ENCODE peak calls at places on chromosomes 11 and 22, in five cellular contexts. U, A, B, K and T are unnamed samples.

GRCh38 chr22:34599567-34599966 is 466.4 kb upstream of the ISX start:
- DNase-seq in A (no peak), K (no peak), B (no peak), U (no peak), T (no peak)

GRCh38 chr22:25746012-25746373 is 4.0 kb downstream of the MYO18B start:
- DNase-seq in A (no peak), B (no peak), K (peak; percentile 59), U (no peak), T (peak; percentile 9)

GRCh38 chr11:19355601-19356000 is 114.9 kb upstream of the E2F8 start:
- DNase-seq in A (no peak), K (no peak), B (no peak), U (no peak), T (no peak)

GRCh38 chr22:36910461-36910860 is 3.0 kb upstream of the CSF2RB start:
- DNase-seq in K (no peak), A (no peak), B (no peak), U (no peak), T (no peak)

GRCh38 chr11:112401036-112401769 is 140.5 kb upstream of the PLET1 start:
- DNase-seq in B (no peak), U (peak; percentile 7), K (no peak), A (no peak), T (no peak)

GRCh38 chr11:112744041-112744440 is 217.2 kb upstream of the NCAM1 start:
- DNase-seq in B (no peak), U (no peak), K (no peak), A (no peak), T (no peak)

GRCh38 chr22:41891407-41891806 is 23.5 kb downstream of the SHISA8 start:
- DNase-seq in B (no peak), A (no peak), K (no peak), U (no peak), T (no peak)

GRCh38 chr11:64039012-64039665 is 3.4 kb downstream of the FLRT1 start:
- DNase-seq in A (no peak), U (no peak), B (no peak), K (no peak), T (no peak)

GRCh38 chr11:106216281-106216680 is 138.8 kb downstream of the AASDHPPT start:
- DNase-seq in A (no peak), U (no peak), K (no peak), B (no peak), T (no peak)

GRCh38 chr11:28736256-28736655 is 628.1 kb downstream of the METTL15 start:
- DNase-seq in A (no peak), U (no peak), B (no peak), K (no peak), T (no peak)

GRCh38 chr11:104609297-104609696 is 289.0 kb downstream of the CASP12 start:
- DNase-seq in B (peak; percentile 18), A (no peak), K (peak; percentile 68), U (peak; percentile 85), T (peak; percentile 35)

GRCh38 chr11:103924166-103925013 is 112.0 kb upstream of the DDI1 start:
- DNase-seq in U (no peak), K (no peak), A (no peak), B (no peak), T (no peak)

GRCh38 chr22:39620924-39621690 is 50.6 kb downstream of the CACNA1I start:
- DNase-seq in K (no peak), U (no peak), A (no peak), B (no peak), T (no peak)

GRCh38 chr11:60761436-60762190 is 4.9 kb downstream of the MS4A15 start:
- DNase-seq in U (no peak), K (no peak), B (no peak), A (no peak), T (no peak)
- H3K4me1 ChIP-seq in U (no peaks in the 10 kb centered on the region), K (no peaks in the 10 kb centered on the region), B (peaks cover 5% of the 10 kb centered on the region), A (no peaks in the 10 kb centered on the region), T (no peaks in the 10 kb centered on the region)

DNA sequence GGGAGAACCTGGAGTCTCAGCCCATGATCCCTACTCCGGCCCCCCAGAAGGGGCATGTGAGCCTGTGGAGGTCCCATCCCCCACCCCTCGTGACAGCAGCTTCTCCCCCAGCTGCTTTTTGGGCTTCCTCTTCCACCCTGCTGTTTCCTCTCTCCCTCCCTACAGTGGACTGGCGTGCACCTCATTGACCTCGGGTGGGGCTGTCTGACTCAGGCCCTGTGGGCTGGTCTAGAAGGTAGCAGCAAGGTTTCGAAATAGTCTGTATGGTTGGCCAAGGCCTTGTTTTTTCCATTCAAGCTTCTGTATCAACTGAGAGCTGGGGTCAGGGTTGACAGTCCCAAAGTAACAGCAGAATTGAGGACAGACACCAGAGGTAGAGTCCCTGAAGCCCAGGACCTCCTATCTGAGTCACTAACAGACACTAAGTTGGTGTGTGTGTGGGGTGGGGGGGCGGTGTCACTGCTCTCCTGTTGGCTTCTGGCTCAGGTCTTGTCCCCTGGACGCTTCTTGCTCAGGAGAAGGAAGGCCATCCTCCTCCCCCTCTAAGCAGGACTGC is 7.7 kb downstream of the SLC37A2 start:
- DNase-seq in A (peak; percentile 90), K (peak; percentile 51), B (peak; percentile 63), U (no peak), T (peak; percentile 94)
- H3K4me1 ChIP-seq in A (peaks cover 23% of the 10 kb centered on the region), K (no peaks in the 10 kb centered on the region), B (no peaks in the 10 kb centered on the region), U (no peaks in the 10 kb centered on the region), T (peaks cover 21% of the 10 kb centered on the region)

GRCh38 chr22:31343235-31344191 is 2.6 kb downstream of the PATZ1 start:
- DNase-seq in B (peak; percentile 49), K (peak; percentile 20), A (no peak), U (peak; percentile 92), T (peak; percentile 47)

GRCh38 chr22:31346255-31346732 is at the start of gene PATZ1:
- DNase-seq in B (peak; percentile 84), K (peak; percentile 90), A (no peak), U (peak; percentile 77), T (peak; percentile 67)

GRCh38 chr22:31345331-31346254 is 553 bp downstream of the PATZ1 start:
- DNase-seq in U (peak; percentile 95), K (peak; percentile 93), A (no peak), B (peak; percentile 87), T (peak; percentile 87)

GRCh38 chr22:31342389-31343125 is 3.6 kb downstream of the PATZ1 start:
- DNase-seq in A (no peak), K (no peak), U (peak; percentile 33), B (no peak), T (no peak)

GRCh38 chr22:31344369-31345330 is 1.5 kb downstream of the PATZ1 start:
- DNase-seq in A (no peak), U (peak; percentile 25), B (peak; percentile 37), K (peak; percentile 47), T (peak; percentile 71)
- H3K4me1 ChIP-seq in A (peaks cover 59% of the 10 kb centered on the region), U (peaks cover 24% of the 10 kb centered on the region), B (peaks cover 66% of the 10 kb centered on the region), K (peaks cover 63% of the 10 kb centered on the region), T (peaks cover 8% of the 10 kb centered on the region)

DNA sequence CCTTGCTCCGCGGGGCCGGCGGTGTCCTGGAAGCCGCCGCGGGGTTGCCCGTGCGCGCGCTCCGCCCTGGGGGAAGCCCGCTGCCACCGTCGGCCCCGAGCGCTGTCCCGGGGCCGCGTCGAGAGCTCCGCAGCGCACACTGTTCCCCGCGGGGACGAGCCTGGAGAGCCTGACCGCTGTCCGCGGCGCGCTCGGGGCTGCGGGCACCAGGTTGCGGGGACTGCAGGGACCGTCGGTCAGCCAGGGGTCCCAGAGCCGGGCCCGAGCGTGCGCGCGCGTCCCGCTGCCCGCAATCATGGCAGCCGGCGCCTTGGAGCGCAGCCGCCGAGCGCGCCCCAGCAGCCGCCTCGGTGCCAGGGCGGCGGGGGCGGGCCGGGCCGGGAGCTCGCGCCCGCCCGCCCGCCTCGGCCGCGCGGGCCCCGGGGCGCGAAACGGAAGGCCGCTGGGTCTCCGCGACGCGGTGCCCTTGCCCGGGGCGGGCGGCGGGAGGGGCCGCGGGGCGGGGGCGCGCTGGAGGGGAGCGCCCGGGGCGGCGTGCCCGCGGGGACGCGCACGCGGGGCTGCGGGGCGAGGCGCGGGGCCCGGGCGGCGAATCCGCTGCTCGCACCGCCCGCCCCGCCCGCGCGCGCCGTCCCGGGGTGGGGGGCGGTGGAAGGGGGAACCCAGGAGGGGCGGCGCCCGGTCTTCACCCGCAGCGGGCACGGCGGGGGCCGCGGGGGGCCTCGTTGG is 79.4 kb upstream of the PPARA start:
- DNase-seq in K (peak; percentile 30), U (peak; percentile 62), B (peak; percentile 85), A (no peak), T (peak; percentile 76)
- H3K4me1 ChIP-seq in K (peaks cover 24% of the 10 kb centered on the region), U (peaks cover 40% of the 10 kb centered on the region), B (peaks cover 65% of the 10 kb centered on the region), A (peaks cover 46% of the 10 kb centered on the region), T (peaks cover 3% of the 10 kb centered on the region)

GRCh38 chr22:45678961-45679912 is 7.6 kb downstream of the ATXN10 start:
- DNase-seq in K (no peak), A (no peak), B (no peak), U (no peak), T (no peak)
- H3K4me1 ChIP-seq in K (peaks cover 14% of the 10 kb centered on the region), A (peaks cover 32% of the 10 kb centered on the region), B (peaks cover 29% of the 10 kb centered on the region), U (peaks cover 19% of the 10 kb centered on the region), T (no peaks in the 10 kb centered on the region)

GRCh38 chr11:73342633-73343032 is 33.6 kb upstream of the RELT start:
- DNase-seq in U (peak; percentile 67), A (no peak), B (no peak), K (no peak), T (no peak)

GRCh38 chr11:73334244-73335203 is 26.4 kb downstream of the ARHGEF17 start:
- DNase-seq in K (no peak), A (no peak), B (peak; percentile 89), U (no peak), T (no peak)

GRCh38 chr11:73335204-73335923 is 27.3 kb downstream of the ARHGEF17 start:
- DNase-seq in B (peak; percentile 82), A (no peak), K (peak; percentile 54), U (peak; percentile 86), T (peak; percentile 72)

GRCh38 chr11:73340164-73340563 is 32.1 kb downstream of the ARHGEF17 start:
- DNase-seq in A (no peak), U (no peak), B (no peak), K (no peak), T (no peak)

DNA sequence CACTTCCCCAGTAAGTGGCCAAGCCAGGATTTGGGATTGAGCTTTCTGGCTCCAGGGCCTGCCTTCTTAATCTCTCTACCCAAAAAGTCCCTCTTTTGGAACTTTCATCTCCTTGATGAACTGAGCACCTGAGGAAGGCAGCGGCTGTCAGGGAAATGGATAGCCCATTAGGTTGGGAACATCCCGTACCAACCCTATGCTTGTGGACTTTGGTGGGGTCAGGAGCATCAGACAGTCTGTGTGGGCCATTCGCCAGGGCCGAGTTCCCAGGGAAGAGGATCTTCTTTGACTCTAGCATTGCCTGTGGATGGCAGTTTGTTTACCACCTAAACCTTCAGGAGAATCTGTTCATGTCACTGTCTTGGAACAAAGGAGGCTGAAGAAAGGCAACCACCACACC is 30.2 kb downstream of the ARHGEF17 start:
- DNase-seq in B (no peak), A (no peak), K (no peak), U (no peak), T (no peak)
- H3K4me1 ChIP-seq in B (peaks cover 65% of the 10 kb centered on the region), A (peaks cover 56% of the 10 kb centered on the region), K (no peaks in the 10 kb centered on the region), U (peaks cover 21% of the 10 kb centered on the region), T (peaks cover 8% of the 10 kb centered on the region)